ENCODE peak calls at places on chromosomes 7 and 10, in eight cellular contexts. One of them, this sample, is unnamed. For H3K4me1, the result is how much of the 10 kb centered on the place peaks cover.

GRCh38 chr10:71079761-71080380 is 132.5 kb upstream of the UNC5B start:
- DNase-seq in endodermal cell: peak
- DNase-seq in cardiac muscle cell: no peak
- DNase-seq in suprapubic skin: no peak
- DNase-seq in neuronal stem cell: no peak
- DNase-seq in iPS DF 6.9: no peak
- DNase-seq in BE2C: no peak
- DNase-seq in effector memory CD4-positive, alpha-beta T cell: no peak
- DNase-seq in this sample: no peak

GRCh38 chr10:16341637-16342036 is 95.2 kb upstream of the PTER start:
- DNase-seq in endodermal cell: no peak
- DNase-seq in cardiac muscle cell: no peak
- DNase-seq in suprapubic skin: no peak
- DNase-seq in neuronal stem cell: no peak
- DNase-seq in iPS DF 6.9: no peak
- DNase-seq in BE2C: no peak
- DNase-seq in effector memory CD4-positive, alpha-beta T cell: no peak
- DNase-seq in this sample: no peak

GRCh38 chr7:106683941-106684340 is 23.0 kb upstream of the CCDC71L start:
- DNase-seq in endodermal cell: no peak
- DNase-seq in cardiac muscle cell: no peak
- DNase-seq in suprapubic skin: no peak
- DNase-seq in neuronal stem cell: no peak
- DNase-seq in iPS DF 6.9: no peak
- DNase-seq in BE2C: no peak
- DNase-seq in effector memory CD4-positive, alpha-beta T cell: no peak
- DNase-seq in this sample: no peak

GRCh38 chr7:141072548-141073172 is 1.2 kb upstream of the TMEM178B start:
- DNase-seq in endodermal cell: peak
- DNase-seq in cardiac muscle cell: peak
- DNase-seq in suprapubic skin: no peak
- DNase-seq in neuronal stem cell: peak
- DNase-seq in iPS DF 6.9: no peak
- DNase-seq in BE2C: peak
- DNase-seq in effector memory CD4-positive, alpha-beta T cell: no peak
- DNase-seq in this sample: peak

GRCh38 chr7:46432666-46433065 is 511.6 kb upstream of the IGFBP3 start:
- DNase-seq in endodermal cell: no peak
- DNase-seq in cardiac muscle cell: no peak
- DNase-seq in suprapubic skin: no peak
- DNase-seq in neuronal stem cell: no peak
- DNase-seq in iPS DF 6.9: no peak
- DNase-seq in BE2C: no peak
- DNase-seq in effector memory CD4-positive, alpha-beta T cell: no peak
- DNase-seq in this sample: no peak

GRCh38 chr7:43636093-43636492 is 53.2 kb downstream of the STK17A start:
- DNase-seq in endodermal cell: no peak
- DNase-seq in cardiac muscle cell: no peak
- DNase-seq in suprapubic skin: no peak
- DNase-seq in neuronal stem cell: no peak
- DNase-seq in iPS DF 6.9: no peak
- DNase-seq in BE2C: no peak
- DNase-seq in effector memory CD4-positive, alpha-beta T cell: no peak
- DNase-seq in this sample: no peak

GRCh38 chr7:34656036-34656435 is 2.0 kb upstream of the NPSR1 start:
- DNase-seq in endodermal cell: no peak
- DNase-seq in cardiac muscle cell: no peak
- DNase-seq in suprapubic skin: no peak
- DNase-seq in neuronal stem cell: no peak
- DNase-seq in iPS DF 6.9: no peak
- DNase-seq in BE2C: no peak
- DNase-seq in effector memory CD4-positive, alpha-beta T cell: no peak
- DNase-seq in this sample: no peak

GRCh38 chr10:3889961-3890522 is 105.0 kb upstream of the KLF6 start:
- DNase-seq in endodermal cell: no peak
- DNase-seq in cardiac muscle cell: no peak
- DNase-seq in suprapubic skin: no peak
- DNase-seq in neuronal stem cell: no peak
- DNase-seq in iPS DF 6.9: no peak
- DNase-seq in BE2C: no peak
- DNase-seq in effector memory CD4-positive, alpha-beta T cell: no peak
- DNase-seq in this sample: no peak

GRCh38 chr10:106320876-106321275 is 843.6 kb downstream of the SORCS1 start:
- DNase-seq in endodermal cell: no peak
- DNase-seq in cardiac muscle cell: no peak
- DNase-seq in suprapubic skin: no peak
- DNase-seq in neuronal stem cell: no peak
- DNase-seq in iPS DF 6.9: no peak
- DNase-seq in BE2C: no peak
- DNase-seq in effector memory CD4-positive, alpha-beta T cell: no peak
- DNase-seq in this sample: no peak

GRCh38 chr10:43209651-43210141 is 57.2 kb downstream of the RASGEF1A start:
- DNase-seq in endodermal cell: peak
- DNase-seq in cardiac muscle cell: no peak
- DNase-seq in suprapubic skin: peak
- DNase-seq in neuronal stem cell: no peak
- DNase-seq in iPS DF 6.9: no peak
- DNase-seq in BE2C: peak
- DNase-seq in effector memory CD4-positive, alpha-beta T cell: no peak
- DNase-seq in this sample: no peak

GRCh38 chr7:31318308-31318707 is 22.2 kb downstream of the NEUROD6 start:
- DNase-seq in endodermal cell: no peak
- DNase-seq in cardiac muscle cell: no peak
- DNase-seq in suprapubic skin: no peak
- DNase-seq in neuronal stem cell: no peak
- DNase-seq in iPS DF 6.9: no peak
- DNase-seq in BE2C: no peak
- DNase-seq in effector memory CD4-positive, alpha-beta T cell: no peak
- DNase-seq in this sample: no peak
- H3K4me1 ChIP-seq in endodermal cell: under half
- H3K4me1 ChIP-seq in cardiac muscle cell: under half
- H3K4me1 ChIP-seq in suprapubic skin: under half
- H3K4me1 ChIP-seq in neuronal stem cell: under half
- H3K4me1 ChIP-seq in iPS DF 6.9: under half
- H3K4me1 ChIP-seq in BE2C: under half
- H3K4me1 ChIP-seq in effector memory CD4-positive, alpha-beta T cell: under half
- H3K4me1 ChIP-seq in this sample: under half

GRCh38 chr10:35386594-35387174 is 50.4 kb downstream of the CCNY start:
- DNase-seq in endodermal cell: no peak
- DNase-seq in cardiac muscle cell: peak
- DNase-seq in suprapubic skin: no peak
- DNase-seq in neuronal stem cell: no peak
- DNase-seq in iPS DF 6.9: no peak
- DNase-seq in BE2C: peak
- DNase-seq in effector memory CD4-positive, alpha-beta T cell: no peak
- DNase-seq in this sample: no peak
- H3K4me3 ChIP-seq in endodermal cell: no peak
- H3K4me3 ChIP-seq in cardiac muscle cell: no peak
- H3K4me3 ChIP-seq in suprapubic skin: no peak
- H3K4me3 ChIP-seq in neuronal stem cell: no peak
- H3K4me3 ChIP-seq in iPS DF 6.9: no peak
- H3K4me3 ChIP-seq in BE2C: no peak
- H3K4me3 ChIP-seq in effector memory CD4-positive, alpha-beta T cell: no peak
- H3K4me3 ChIP-seq in this sample: no peak

DNA sequence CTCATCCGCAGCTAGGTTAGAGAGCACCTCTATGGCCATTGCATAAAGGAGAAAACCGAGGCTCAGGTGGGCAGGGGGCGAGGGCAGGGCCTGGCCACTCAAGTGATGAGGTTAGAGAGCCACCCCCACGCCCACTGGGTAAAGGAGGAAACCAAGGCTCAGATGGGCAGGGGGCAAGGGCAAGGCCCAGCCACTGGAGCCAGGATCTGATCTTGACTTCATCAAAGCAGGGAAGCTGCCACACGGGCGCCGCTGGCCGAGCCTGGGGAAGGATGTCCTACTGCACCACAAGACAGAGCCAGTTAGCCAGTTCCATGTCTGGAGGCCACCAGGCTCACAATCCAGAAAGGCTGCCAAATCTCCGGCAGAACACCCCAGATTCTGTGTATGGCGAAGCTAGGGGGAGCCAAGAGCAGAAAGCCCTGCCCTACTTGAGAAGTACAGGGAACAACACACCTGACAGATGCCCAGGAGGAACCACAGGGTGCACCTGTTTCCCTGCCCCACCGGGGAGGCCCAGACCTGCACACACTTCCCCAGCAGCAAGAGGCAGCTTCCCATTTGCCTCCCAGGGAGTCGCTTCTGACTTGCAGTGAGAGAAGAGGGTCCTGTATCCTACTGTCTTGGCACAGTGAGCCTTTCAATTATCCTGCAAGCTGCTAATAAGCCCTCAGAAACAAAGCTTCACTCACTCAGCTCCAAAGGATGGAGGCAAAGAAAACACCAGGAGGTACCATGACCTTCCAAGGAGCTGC is 101.9 kb downstream of the TNS3 start:
- DNase-seq in endodermal cell: no peak
- DNase-seq in cardiac muscle cell: no peak
- DNase-seq in suprapubic skin: no peak
- DNase-seq in neuronal stem cell: no peak
- DNase-seq in iPS DF 6.9: no peak
- DNase-seq in BE2C: no peak
- DNase-seq in effector memory CD4-positive, alpha-beta T cell: no peak
- DNase-seq in this sample: no peak
- H3K4me1 ChIP-seq in endodermal cell: under half
- H3K4me1 ChIP-seq in cardiac muscle cell: under half
- H3K4me1 ChIP-seq in suprapubic skin: under half
- H3K4me1 ChIP-seq in neuronal stem cell: under half
- H3K4me1 ChIP-seq in iPS DF 6.9: under half
- H3K4me1 ChIP-seq in BE2C: under half
- H3K4me1 ChIP-seq in effector memory CD4-positive, alpha-beta T cell: under half
- H3K4me1 ChIP-seq in this sample: under half

GRCh38 chr10:103277713-103278299 is 868 bp downstream of the INA start:
- DNase-seq in endodermal cell: no peak
- DNase-seq in cardiac muscle cell: no peak
- DNase-seq in suprapubic skin: no peak
- DNase-seq in neuronal stem cell: no peak
- DNase-seq in iPS DF 6.9: no peak
- DNase-seq in BE2C: peak
- DNase-seq in effector memory CD4-positive, alpha-beta T cell: no peak
- DNase-seq in this sample: no peak

GRCh38 chr10:103280505-103280904 is 3.6 kb downstream of the INA start:
- DNase-seq in endodermal cell: no peak
- DNase-seq in cardiac muscle cell: no peak
- DNase-seq in suprapubic skin: no peak
- DNase-seq in neuronal stem cell: no peak
- DNase-seq in iPS DF 6.9: no peak
- DNase-seq in BE2C: no peak
- DNase-seq in effector memory CD4-positive, alpha-beta T cell: no peak
- DNase-seq in this sample: no peak

GRCh38 chr10:103278424-103278823 is 1.5 kb downstream of the INA start:
- DNase-seq in endodermal cell: no peak
- DNase-seq in cardiac muscle cell: no peak
- DNase-seq in suprapubic skin: no peak
- DNase-seq in neuronal stem cell: no peak
- DNase-seq in iPS DF 6.9: no peak
- DNase-seq in BE2C: no peak
- DNase-seq in effector memory CD4-positive, alpha-beta T cell: no peak
- DNase-seq in this sample: no peak

GRCh38 chr10:103276941-103277712 is at the start of gene INA:
- DNase-seq in endodermal cell: peak
- DNase-seq in cardiac muscle cell: peak
- DNase-seq in suprapubic skin: no peak
- DNase-seq in neuronal stem cell: peak
- DNase-seq in iPS DF 6.9: no peak
- DNase-seq in BE2C: peak
- DNase-seq in effector memory CD4-positive, alpha-beta T cell: no peak
- DNase-seq in this sample: peak

GRCh38 chr10:103278862-103279298 is 1.9 kb downstream of the INA start:
- DNase-seq in endodermal cell: peak
- DNase-seq in cardiac muscle cell: peak
- DNase-seq in suprapubic skin: no peak
- DNase-seq in neuronal stem cell: peak
- DNase-seq in iPS DF 6.9: no peak
- DNase-seq in BE2C: peak
- DNase-seq in effector memory CD4-positive, alpha-beta T cell: no peak
- DNase-seq in this sample: peak
- H3K4me3 ChIP-seq in endodermal cell: peak
- H3K4me3 ChIP-seq in cardiac muscle cell: no peak
- H3K4me3 ChIP-seq in suprapubic skin: no peak
- H3K4me3 ChIP-seq in neuronal stem cell: no peak
- H3K4me3 ChIP-seq in iPS DF 6.9: no peak
- H3K4me3 ChIP-seq in BE2C: peak
- H3K4me3 ChIP-seq in effector memory CD4-positive, alpha-beta T cell: no peak
- H3K4me3 ChIP-seq in this sample: no peak

GRCh38 chr10:14604181-14605142 is 170.2 kb downstream of the FAM107B start:
- DNase-seq in endodermal cell: peak
- DNase-seq in cardiac muscle cell: peak
- DNase-seq in suprapubic skin: peak
- DNase-seq in neuronal stem cell: peak
- DNase-seq in iPS DF 6.9: no peak
- DNase-seq in BE2C: peak
- DNase-seq in effector memory CD4-positive, alpha-beta T cell: peak
- DNase-seq in this sample: peak

GRCh38 chr10:14600065-14600464 is 174.6 kb downstream of the FAM107B start:
- DNase-seq in endodermal cell: no peak
- DNase-seq in cardiac muscle cell: no peak
- DNase-seq in suprapubic skin: no peak
- DNase-seq in neuronal stem cell: no peak
- DNase-seq in iPS DF 6.9: no peak
- DNase-seq in BE2C: no peak
- DNase-seq in effector memory CD4-positive, alpha-beta T cell: no peak
- DNase-seq in this sample: no peak

GRCh38 chr10:14602807-14603538 is 171.7 kb downstream of the FAM107B start:
- DNase-seq in endodermal cell: no peak
- DNase-seq in cardiac muscle cell: no peak
- DNase-seq in suprapubic skin: no peak
- DNase-seq in neuronal stem cell: no peak
- DNase-seq in iPS DF 6.9: no peak
- DNase-seq in BE2C: no peak
- DNase-seq in effector memory CD4-positive, alpha-beta T cell: no peak
- DNase-seq in this sample: no peak

GRCh38 chr10:14603539-14604102 is 171.1 kb downstream of the FAM107B start:
- DNase-seq in endodermal cell: no peak
- DNase-seq in cardiac muscle cell: peak
- DNase-seq in suprapubic skin: no peak
- DNase-seq in neuronal stem cell: no peak
- DNase-seq in iPS DF 6.9: no peak
- DNase-seq in BE2C: peak
- DNase-seq in effector memory CD4-positive, alpha-beta T cell: no peak
- DNase-seq in this sample: no peak

DNA sequence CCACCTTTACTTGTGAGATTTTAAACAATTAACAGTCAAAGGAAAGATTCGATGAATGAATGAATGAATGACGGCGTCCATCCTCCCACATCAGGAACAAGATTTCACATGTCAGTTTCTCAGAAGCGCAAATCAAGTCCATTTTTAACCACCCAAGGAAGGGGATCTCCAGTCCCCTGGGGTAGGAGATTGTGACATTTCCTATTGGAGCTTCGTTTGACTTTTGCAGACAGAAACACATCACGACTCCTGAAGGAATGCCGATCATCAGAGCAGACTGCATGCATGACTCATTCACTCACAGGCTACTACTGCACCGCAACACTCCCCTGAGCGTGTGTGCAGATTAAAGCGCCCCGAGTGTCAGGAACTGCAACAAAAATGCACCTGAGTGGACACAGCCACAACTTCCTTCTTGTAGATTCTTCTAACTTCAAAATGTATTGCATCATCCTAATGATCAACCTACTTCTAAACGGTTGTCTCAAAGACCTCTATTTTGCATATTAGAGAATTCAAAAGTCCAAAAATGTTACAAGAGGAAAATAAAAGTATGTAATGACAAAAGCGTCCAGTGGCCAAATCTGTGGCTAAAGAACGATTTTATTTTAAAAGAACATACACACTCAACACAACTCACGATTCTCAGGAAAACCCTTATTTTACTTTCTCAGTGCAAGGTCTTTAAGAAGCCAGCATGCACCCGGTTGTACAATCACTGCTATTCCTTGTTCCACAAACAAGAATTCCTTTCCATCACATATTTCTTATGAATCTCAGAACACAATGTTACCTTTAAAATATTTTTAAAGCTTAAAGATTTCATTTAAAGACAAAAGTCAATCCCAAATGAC is 172.6 kb downstream of the FAM107B start:
- DNase-seq in endodermal cell: no peak
- DNase-seq in cardiac muscle cell: no peak
- DNase-seq in suprapubic skin: no peak
- DNase-seq in neuronal stem cell: no peak
- DNase-seq in iPS DF 6.9: no peak
- DNase-seq in BE2C: peak
- DNase-seq in effector memory CD4-positive, alpha-beta T cell: peak
- DNase-seq in this sample: no peak
- H3K4me1 ChIP-seq in endodermal cell: under half
- H3K4me1 ChIP-seq in cardiac muscle cell: under half
- H3K4me1 ChIP-seq in suprapubic skin: under half
- H3K4me1 ChIP-seq in neuronal stem cell: under half
- H3K4me1 ChIP-seq in iPS DF 6.9: under half
- H3K4me1 ChIP-seq in BE2C: under half
- H3K4me1 ChIP-seq in effector memory CD4-positive, alpha-beta T cell: under half
- H3K4me1 ChIP-seq in this sample: under half